ENCODE peak calls at places on chromosomes 16 and 17, in six cellular contexts. One of them, this sample, is unnamed.

GRCh38 chr16:86833136-86833535 is 254.8 kb downstream of the FOXL1 start:
- DNase-seq in iris pigment epithelial cell: peak; percentile 50
- DNase-seq in kidney epithelial cell: no peak
- DNase-seq in activated CD4-positive, alpha-beta memory T cell treated with anti-CD3 and anti-CD28 coated beads for 36 hours: no peak
- DNase-seq in head of caudate nucleus: no peak
- DNase-seq in activated naive CD8-positive, alpha-beta T cell treated with anti-CD3 and anti-CD28 coated beads for 36 hours: no peak
- DNase-seq in this sample: no peak

GRCh38 chr17:42979511-42980273 is at the start of gene PTGES3L:
- DNase-seq in activated CD4-positive, alpha-beta memory T cell treated with anti-CD3 and anti-CD28 coated beads for 36 hours: peak; percentile 60
- DNase-seq in head of caudate nucleus: peak; percentile 43
- DNase-seq in kidney epithelial cell: no peak
- DNase-seq in activated naive CD8-positive, alpha-beta T cell treated with anti-CD3 and anti-CD28 coated beads for 36 hours: peak; percentile 49
- DNase-seq in iris pigment epithelial cell: peak; percentile 23
- DNase-seq in this sample: peak; percentile 41

GRCh38 chr17:61338000-61338864 is 61.4 kb upstream of the TBX2 start:
- DNase-seq in iris pigment epithelial cell: peak; percentile 67
- DNase-seq in head of caudate nucleus: no peak
- DNase-seq in activated naive CD8-positive, alpha-beta T cell treated with anti-CD3 and anti-CD28 coated beads for 36 hours: no peak
- DNase-seq in activated CD4-positive, alpha-beta memory T cell treated with anti-CD3 and anti-CD28 coated beads for 36 hours: no peak
- DNase-seq in kidney epithelial cell: no peak
- DNase-seq in this sample: no peak

GRCh38 chr16:8848231-8848938 is 20.4 kb downstream of the CARHSP1 start:
- DNase-seq in activated CD4-positive, alpha-beta memory T cell treated with anti-CD3 and anti-CD28 coated beads for 36 hours: no peak
- DNase-seq in iris pigment epithelial cell: no peak
- DNase-seq in activated naive CD8-positive, alpha-beta T cell treated with anti-CD3 and anti-CD28 coated beads for 36 hours: no peak
- DNase-seq in head of caudate nucleus: no peak
- DNase-seq in kidney epithelial cell: no peak
- DNase-seq in this sample: no peak

GRCh38 chr16:67463691-67464090 is 17.3 kb downstream of the ATP6V0D1 start:
- DNase-seq in head of caudate nucleus: no peak
- DNase-seq in activated CD4-positive, alpha-beta memory T cell treated with anti-CD3 and anti-CD28 coated beads for 36 hours: no peak
- DNase-seq in activated naive CD8-positive, alpha-beta T cell treated with anti-CD3 and anti-CD28 coated beads for 36 hours: no peak
- DNase-seq in kidney epithelial cell: no peak
- DNase-seq in iris pigment epithelial cell: no peak
- DNase-seq in this sample: no peak

GRCh38 chr17:63927464-63928171 is 4.5 kb downstream of the CD79B start:
- DNase-seq in kidney epithelial cell: no peak
- DNase-seq in iris pigment epithelial cell: no peak
- DNase-seq in activated CD4-positive, alpha-beta memory T cell treated with anti-CD3 and anti-CD28 coated beads for 36 hours: no peak
- DNase-seq in activated naive CD8-positive, alpha-beta T cell treated with anti-CD3 and anti-CD28 coated beads for 36 hours: no peak
- DNase-seq in head of caudate nucleus: no peak
- DNase-seq in this sample: no peak

GRCh38 chr16:86455116-86455515 is 55.2 kb upstream of the FOXF1 start:
- DNase-seq in activated CD4-positive, alpha-beta memory T cell treated with anti-CD3 and anti-CD28 coated beads for 36 hours: no peak
- DNase-seq in iris pigment epithelial cell: peak; percentile 83
- DNase-seq in activated naive CD8-positive, alpha-beta T cell treated with anti-CD3 and anti-CD28 coated beads for 36 hours: no peak
- DNase-seq in head of caudate nucleus: no peak
- DNase-seq in kidney epithelial cell: no peak
- DNase-seq in this sample: no peak

GRCh38 chr16:50742521-50743150 is 750 bp downstream of the CYLD start:
- DNase-seq in iris pigment epithelial cell: peak; percentile 31
- DNase-seq in activated naive CD8-positive, alpha-beta T cell treated with anti-CD3 and anti-CD28 coated beads for 36 hours: peak; percentile 62
- DNase-seq in head of caudate nucleus: peak; percentile 14
- DNase-seq in kidney epithelial cell: no peak
- DNase-seq in activated CD4-positive, alpha-beta memory T cell treated with anti-CD3 and anti-CD28 coated beads for 36 hours: peak; percentile 67
- DNase-seq in this sample: no peak

GRCh38 chr17:74852237-74853047 is 7.2 kb downstream of the GRIN2C start:
- DNase-seq in activated naive CD8-positive, alpha-beta T cell treated with anti-CD3 and anti-CD28 coated beads for 36 hours: peak; percentile 67
- DNase-seq in activated CD4-positive, alpha-beta memory T cell treated with anti-CD3 and anti-CD28 coated beads for 36 hours: peak; percentile 71
- DNase-seq in head of caudate nucleus: no peak
- DNase-seq in kidney epithelial cell: no peak
- DNase-seq in iris pigment epithelial cell: peak; percentile 27
- DNase-seq in this sample: no peak

This sample was measured in NCI-H2029 treated with DMSO at 0.1 percent for 48 hours.